ENCODE peak calls at places on chromosomes 12 and 14, in eight cellular contexts. A is suprapubic skin, E is AG10803, B is non-pigmented ciliary epithelial cell, X is fibroblast of mammary gland, C is KBM-7, N is psoas muscle, Y is germinal center. V is an unnamed sample.

GRCh38 chr12:65596514-65597010 is 227.7 kb upstream of the HMGA2 start:
- DNase-seq in A (no peak), Y (no peak), C (no peak), E (no peak), X (peak), B (no peak), N (no peak), V (no peak)

GRCh38 chr14:100609331-100609870 is 22.2 kb upstream of the BEGAIN start:
- DNase-seq in Y (no peak), C (no peak), N (no peak), X (no peak), E (no peak), A (peak), B (no peak), V (no peak)

GRCh38 chr14:51367600-51367931 is 127.5 kb downstream of the TMX1 start:
- DNase-seq in N (no peak), A (no peak), C (no peak), B (peak), E (peak), X (peak), Y (no peak), V (peak)

GRCh38 chr14:46344327-46344937 is 307.1 kb downstream of the RPL10L start:
- DNase-seq in Y (no peak), X (peak), A (no peak), N (no peak), C (peak), E (no peak), B (no peak), V (no peak)

GRCh38 chr12:49131973-49132461 is 822 bp upstream of the TUBA1B start:
- DNase-seq in X (peak), Y (no peak), C (peak), N (no peak), E (peak), B (no peak), A (no peak), V (no peak)

GRCh38 chr14:106620368-106620767 is 1094.0 kb downstream of the TMEM121 start:
- DNase-seq in N (no peak), X (no peak), B (no peak), C (no peak), E (no peak), Y (no peak), A (no peak), V (no peak)

GRCh38 chr12:94725375-94726168 is 75.2 kb upstream of the TMCC3 start:
- DNase-seq in C (peak), X (peak), A (no peak), N (no peak), Y (peak), B (no peak), E (peak), V (no peak)

GRCh38 chr12:124752437-124753229 is 111.0 kb downstream of the SCARB1 start:
- DNase-seq in X (peak), C (no peak), B (no peak), N (no peak), Y (no peak), E (peak), A (no peak), V (no peak)

GRCh38 chr12:2295941-2296461 is 243.2 kb downstream of the CACNA1C start:
- DNase-seq in E (peak), C (peak), X (peak), B (no peak), N (no peak), Y (no peak), A (no peak), V (peak)

GRCh38 chr14:30227871-30228270 is 300.2 kb upstream of the PRKD1 start:
- DNase-seq in E (peak), N (peak), Y (no peak), C (no peak), A (no peak), X (peak), B (no peak), V (peak)

GRCh38 chr14:97056086-97056485 is 258.9 kb downstream of the VRK1 start:
- DNase-seq in X (no peak), N (no peak), C (no peak), Y (no peak), B (no peak), E (no peak), A (no peak), V (no peak)

GRCh38 chr12:105334001-105334400 is 3.5 kb downstream of the C12orf75 start:
- DNase-seq in N (no peak), A (no peak), E (peak), Y (no peak), C (no peak), X (peak), B (no peak), V (no peak)

GRCh38 chr12:124327362-124328043 is 32.6 kb downstream of the RFLNA start:
- DNase-seq in B (no peak), Y (no peak), N (no peak), A (no peak), X (no peak), E (no peak), C (no peak), V (no peak)

GRCh38 chr12:64825143-64826011 is 930 bp downstream of the TBC1D30 start:
- DNase-seq in C (no peak), N (no peak), Y (no peak), A (no peak), B (no peak), X (no peak), E (no peak), V (no peak)

GRCh38 chr14:22824711-22825359 is 4.9 kb upstream of the MRPL52 start:
- DNase-seq in E (peak), X (peak), C (peak), A (no peak), B (peak), Y (no peak), N (no peak), V (no peak)

GRCh38 chr14:50045039-50045711 is 71.2 kb downstream of the VCPKMT start:
- DNase-seq in X (peak), N (peak), C (peak), A (peak), E (peak), B (no peak), Y (peak), V (peak)

GRCh38 chr14:59483819-59484610 is at the start of the genes JKAMP and L3HYPDH:
- DNase-seq in E (peak), X (peak), Y (peak), C (peak), B (peak), N (peak), A (peak), V (peak)

V was measured in AG09319.